ENCODE peak calls at places on chromosomes 3 and 15, in five cellular contexts. O is occipital lobe; X is fibroblast of lung; L is nephron progenitor cell; Y is activated naive CD4-positive, alpha-beta T cell. T is an unnamed sample.

GRCh38 chr15:99704444-99704838 is 28.8 kb downstream of the LYSMD4 start:
- DNase-seq in O (no peak), X (peak; percentile 80), L (peak; percentile 28), Y (no peak), T (peak; percentile 75)

GRCh38 chr3:10517616-10518015 is 12.2 kb upstream of the ATP2B2 start:
- DNase-seq in O (no peak), X (no peak), L (no peak), Y (no peak), T (no peak)

GRCh38 chr15:63258658-63259057 is 18.7 kb upstream of the APH1B start:
- DNase-seq in O (no peak), X (no peak), L (no peak), Y (no peak), T (no peak)

GRCh38 chr15:86483936-86484335 is 404.3 kb downstream of the AGBL1 start:
- DNase-seq in O (no peak), X (no peak), L (no peak), Y (no peak), T (no peak)

GRCh38 chr3:11154036-11154952 is at the start of gene HRH1:
- DNase-seq in O (no peak), X (peak; percentile 30), L (peak; percentile 69), Y (no peak), T (no peak)

GRCh38 chr3:148146241-148146640 is 551.5 kb upstream of the AGTR1 start:
- DNase-seq in O (no peak), X (no peak), L (no peak), Y (no peak), T (no peak)

GRCh38 chr15:100893964-100894295 is 14.3 kb downstream of the ALDH1A3 start:
- DNase-seq in O (no peak), X (no peak), L (no peak), Y (no peak), T (no peak)

GRCh38 chr15:59484399-59484798 is 46.4 kb downstream of the FAM81A start:
- DNase-seq in O (no peak), X (no peak), L (no peak), Y (no peak), T (no peak)

GRCh38 chr3:114454592-114455251 is 160.9 kb downstream of the TIGIT start:
- DNase-seq in O (peak; percentile 21), X (peak; percentile 61), L (peak; percentile 42), Y (no peak), T (no peak)